ENCODE peak calls at places on chromosome 17, in ten cellular contexts. One of them, this sample, is unnamed.
A peak's percentile ranks its signal among the peaks of the same experiment; 100 is the strongest.

GRCh38 chr17:38701504-38702165 is 3.4 kb upstream of the MLLT6 start:
- DNase-seq in prostate gland: no peak
- DNase-seq in ovary: no peak
- DNase-seq in IMR-90: peak; percentile 71
- DNase-seq in sigmoid colon: no peak
- DNase-seq in HCT116: no peak
- DNase-seq in transverse colon: peak; percentile 59
- DNase-seq in suprapubic skin: peak; percentile 84
- DNase-seq in spleen: no peak
- DNase-seq in vagina: no peak
- DNase-seq in this sample: no peak

GRCh38 chr17:63274156-63274555 is 171.9 kb downstream of the CYB561 start:
- DNase-seq in vagina: no peak
- DNase-seq in sigmoid colon: no peak
- DNase-seq in IMR-90: peak; percentile 89
- DNase-seq in ovary: no peak
- DNase-seq in prostate gland: no peak
- DNase-seq in suprapubic skin: no peak
- DNase-seq in HCT116: peak; percentile 32
- DNase-seq in transverse colon: no peak
- DNase-seq in spleen: no peak
- DNase-seq in this sample: no peak

GRCh38 chr17:78252111-78252634 is 20.7 kb downstream of the TMEM235 start:
- DNase-seq in suprapubic skin: no peak
- DNase-seq in IMR-90: no peak
- DNase-seq in ovary: no peak
- DNase-seq in HCT116: no peak
- DNase-seq in spleen: peak; percentile 92
- DNase-seq in sigmoid colon: peak; percentile 66
- DNase-seq in vagina: no peak
- DNase-seq in transverse colon: peak; percentile 69
- DNase-seq in prostate gland: no peak
- DNase-seq in this sample: no peak

GRCh38 chr17:82314721-82315605 is 2.4 kb downstream of the CD7 start:
- DNase-seq in suprapubic skin: no peak
- DNase-seq in ovary: no peak
- DNase-seq in transverse colon: no peak
- DNase-seq in HCT116: no peak
- DNase-seq in vagina: no peak
- DNase-seq in sigmoid colon: no peak
- DNase-seq in prostate gland: no peak
- DNase-seq in IMR-90: no peak
- DNase-seq in spleen: no peak
- DNase-seq in this sample: no peak

GRCh38 chr17:65190467-65191095 is 53.4 kb downstream of the RGS9 start:
- DNase-seq in prostate gland: no peak
- DNase-seq in HCT116: no peak
- DNase-seq in sigmoid colon: no peak
- DNase-seq in suprapubic skin: no peak
- DNase-seq in ovary: no peak
- DNase-seq in vagina: no peak
- DNase-seq in IMR-90: peak; percentile 89
- DNase-seq in transverse colon: no peak
- DNase-seq in spleen: no peak
- DNase-seq in this sample: no peak

GRCh38 chr17:71764507-71764906 is 356.3 kb upstream of the SOX9 start:
- DNase-seq in ovary: no peak
- DNase-seq in transverse colon: peak; percentile 24
- DNase-seq in suprapubic skin: no peak
- DNase-seq in prostate gland: no peak
- DNase-seq in HCT116: peak; percentile 62
- DNase-seq in spleen: no peak
- DNase-seq in vagina: no peak
- DNase-seq in IMR-90: no peak
- DNase-seq in sigmoid colon: no peak
- DNase-seq in this sample: no peak

GRCh38 chr17:28716740-28717577 is 709 bp downstream of the RAB34 start:
- DNase-seq in vagina: no peak
- DNase-seq in sigmoid colon: peak; percentile 82
- DNase-seq in ovary: peak; percentile 49
- DNase-seq in transverse colon: no peak
- DNase-seq in IMR-90: peak; percentile 19
- DNase-seq in spleen: no peak
- DNase-seq in prostate gland: no peak
- DNase-seq in suprapubic skin: no peak
- DNase-seq in HCT116: no peak
- DNase-seq in this sample: no peak

GRCh38 chr17:35743911-35744328 is 9.1 kb downstream of the GAS2L2 start:
- DNase-seq in suprapubic skin: no peak
- DNase-seq in spleen: no peak
- DNase-seq in vagina: no peak
- DNase-seq in sigmoid colon: peak; percentile 39
- DNase-seq in ovary: no peak
- DNase-seq in transverse colon: no peak
- DNase-seq in HCT116: no peak
- DNase-seq in IMR-90: peak; percentile 40
- DNase-seq in prostate gland: no peak
- DNase-seq in this sample: no peak

GRCh38 chr17:36850794-36851193 is 86.5 kb upstream of the LHX1 start:
- DNase-seq in sigmoid colon: no peak
- DNase-seq in IMR-90: peak; percentile 74
- DNase-seq in HCT116: peak; percentile 39
- DNase-seq in vagina: no peak
- DNase-seq in suprapubic skin: no peak
- DNase-seq in ovary: no peak
- DNase-seq in transverse colon: no peak
- DNase-seq in spleen: no peak
- DNase-seq in prostate gland: no peak
- DNase-seq in this sample: no peak

GRCh38 chr17:76906463-76906862 is 38.3 kb downstream of the MGAT5B start:
- DNase-seq in vagina: no peak
- DNase-seq in sigmoid colon: no peak
- DNase-seq in spleen: no peak
- DNase-seq in IMR-90: no peak
- DNase-seq in ovary: no peak
- DNase-seq in transverse colon: no peak
- DNase-seq in HCT116: no peak
- DNase-seq in prostate gland: no peak
- DNase-seq in suprapubic skin: no peak
- DNase-seq in this sample: no peak
- TF ChIP-seq POLR2A in vagina: no peak
- TF ChIP-seq POLR2A in sigmoid colon: no peak
- TF ChIP-seq POLR2A in spleen: no peak
- TF ChIP-seq POLR2A in IMR-90: no peak
- TF ChIP-seq POLR2A in ovary: no peak
- TF ChIP-seq POLR2A in transverse colon: no peak
- TF ChIP-seq POLR2A in HCT116: no peak
- TF ChIP-seq POLR2A in prostate gland: no peak
- TF ChIP-seq POLR2A in suprapubic skin: no peak
- TF ChIP-seq POLR2A in this sample: no peak

DNA sequence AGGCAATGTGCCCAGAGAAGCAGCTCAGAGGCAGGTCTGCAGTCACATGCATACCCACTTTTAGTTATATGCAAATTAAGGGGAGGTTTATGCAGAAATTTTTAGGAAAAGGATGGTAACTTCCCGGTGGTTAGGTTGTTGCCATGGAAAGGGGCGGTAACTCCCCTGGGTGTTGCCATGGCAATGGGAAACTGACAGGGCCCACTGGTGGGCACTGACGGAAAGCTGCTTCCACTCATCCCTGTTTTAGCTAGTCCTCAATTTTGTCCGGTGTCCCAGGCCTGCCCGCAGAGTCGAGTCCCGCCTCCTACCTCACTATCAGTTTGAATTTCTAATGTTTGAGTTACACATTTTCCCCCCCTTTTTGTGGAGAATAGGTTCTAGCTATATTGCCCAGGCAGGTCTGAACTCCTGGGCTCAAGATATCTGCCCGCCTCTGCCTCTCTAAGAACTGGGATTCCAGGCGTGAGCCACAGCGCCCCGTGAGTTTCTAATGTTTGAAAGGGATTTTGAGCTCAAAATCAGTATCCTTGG is 10.5 kb upstream of the GJD3 start:
- DNase-seq in prostate gland: no peak
- DNase-seq in ovary: no peak
- DNase-seq in vagina: no peak
- DNase-seq in transverse colon: no peak
- DNase-seq in IMR-90: no peak
- DNase-seq in sigmoid colon: no peak
- DNase-seq in spleen: no peak
- DNase-seq in suprapubic skin: no peak
- DNase-seq in HCT116: no peak
- DNase-seq in this sample: no peak
- H3K27ac ChIP-seq in prostate gland: no peak overlapping the region
- H3K27ac ChIP-seq in ovary: no peak overlapping the region
- H3K27ac ChIP-seq in vagina: no peak overlapping the region
- H3K27ac ChIP-seq in transverse colon: no peak overlapping the region
- H3K27ac ChIP-seq in IMR-90: no peak overlapping the region
- H3K27ac ChIP-seq in sigmoid colon: no peak overlapping the region
- H3K27ac ChIP-seq in spleen: no peak overlapping the region
- H3K27ac ChIP-seq in suprapubic skin: no peak overlapping the region
- H3K27ac ChIP-seq in HCT116: no peak overlapping the region
- H3K27ac ChIP-seq in this sample: no peak overlapping the region

GRCh38 chr17:17141860-17142552 is 64.1 kb downstream of the PLD6 start:
- DNase-seq in HCT116: no peak
- DNase-seq in vagina: no peak
- DNase-seq in spleen: no peak
- DNase-seq in IMR-90: peak; percentile 50
- DNase-seq in prostate gland: peak; percentile 39
- DNase-seq in transverse colon: no peak
- DNase-seq in ovary: peak; percentile 55
- DNase-seq in suprapubic skin: no peak
- DNase-seq in sigmoid colon: peak; percentile 78
- DNase-seq in this sample: no peak

GRCh38 chr17:17142556-17142955 is 63.6 kb downstream of the PLD6 start:
- DNase-seq in sigmoid colon: no peak
- DNase-seq in transverse colon: no peak
- DNase-seq in prostate gland: no peak
- DNase-seq in ovary: no peak
- DNase-seq in HCT116: no peak
- DNase-seq in IMR-90: no peak
- DNase-seq in spleen: no peak
- DNase-seq in suprapubic skin: no peak
- DNase-seq in vagina: no peak
- DNase-seq in this sample: no peak

GRCh38 chr17:17139972-17140589 is 66.1 kb downstream of the PLD6 start:
- DNase-seq in suprapubic skin: no peak
- DNase-seq in prostate gland: no peak
- DNase-seq in spleen: no peak
- DNase-seq in HCT116: no peak
- DNase-seq in transverse colon: no peak
- DNase-seq in ovary: no peak
- DNase-seq in vagina: no peak
- DNase-seq in IMR-90: no peak
- DNase-seq in sigmoid colon: no peak
- DNase-seq in this sample: no peak

GRCh38 chr17:17140590-17140980 is 65.5 kb downstream of the PLD6 start:
- DNase-seq in HCT116: no peak
- DNase-seq in suprapubic skin: no peak
- DNase-seq in vagina: no peak
- DNase-seq in prostate gland: no peak
- DNase-seq in ovary: no peak
- DNase-seq in IMR-90: peak; percentile 79
- DNase-seq in sigmoid colon: no peak
- DNase-seq in spleen: no peak
- DNase-seq in transverse colon: no peak
- DNase-seq in this sample: no peak

GRCh38 chr17:17141279-17141678 is 64.9 kb downstream of the PLD6 start:
- DNase-seq in prostate gland: no peak
- DNase-seq in IMR-90: no peak
- DNase-seq in spleen: no peak
- DNase-seq in sigmoid colon: no peak
- DNase-seq in suprapubic skin: no peak
- DNase-seq in ovary: no peak
- DNase-seq in transverse colon: no peak
- DNase-seq in HCT116: no peak
- DNase-seq in vagina: no peak
- DNase-seq in this sample: no peak
- H3K36me3 ChIP-seq in prostate gland: peaks cover 31% of the 10 kb centered on the region
- H3K36me3 ChIP-seq in IMR-90: peaks cover 66% of the 10 kb centered on the region
- H3K36me3 ChIP-seq in spleen: peaks cover 88% of the 10 kb centered on the region
- H3K36me3 ChIP-seq in sigmoid colon: peaks cover 34% of the 10 kb centered on the region
- H3K36me3 ChIP-seq in suprapubic skin: peaks cover 80% of the 10 kb centered on the region
- H3K36me3 ChIP-seq in ovary: no peaks in the 10 kb centered on the region
- H3K36me3 ChIP-seq in transverse colon: peaks cover 12% of the 10 kb centered on the region
- H3K36me3 ChIP-seq in HCT116: peaks cover 28% of the 10 kb centered on the region
- H3K36me3 ChIP-seq in vagina: peaks cover 85% of the 10 kb centered on the region
- H3K36me3 ChIP-seq in this sample: no peaks in the 10 kb centered on the region

GRCh38 chr17:3029213-3029913 is 34.0 kb downstream of the OR1D5 start:
- DNase-seq in spleen: peak; percentile 61
- DNase-seq in sigmoid colon: no peak
- DNase-seq in suprapubic skin: peak; percentile 68
- DNase-seq in ovary: no peak
- DNase-seq in HCT116: no peak
- DNase-seq in transverse colon: no peak
- DNase-seq in vagina: peak; percentile 93
- DNase-seq in prostate gland: no peak
- DNase-seq in IMR-90: no peak
- DNase-seq in this sample: no peak
- TF ChIP-seq POLR2A in spleen: no peak
- TF ChIP-seq POLR2A in sigmoid colon: no peak
- TF ChIP-seq POLR2A in suprapubic skin: no peak
- TF ChIP-seq POLR2A in ovary: no peak
- TF ChIP-seq POLR2A in HCT116: no peak
- TF ChIP-seq POLR2A in transverse colon: no peak
- TF ChIP-seq POLR2A in vagina: no peak
- TF ChIP-seq POLR2A in prostate gland: no peak
- TF ChIP-seq POLR2A in IMR-90: no peak
- TF ChIP-seq POLR2A in this sample: no peak